ENCODE peak calls at places on chromosome 13, in five cellular contexts. E is iPS-NIHi11; X is psoas muscle; P is left lung; T is stimulated activated CD8-positive, alpha-beta memory T cell treated with anti-CD3 and anti-CD28 coated beads, Interleukin-12 subunit alpha, Interleukin-12 subunit beta, amount 100 ng/mL, for 4 hours. U is an unnamed sample.

GRCh38 chr13:112245179-112245724 is 130.9 kb upstream of the SPACA7 start:
- DNase-seq in E (no peak), X (no peak), P (no peak), T (no peak), U (no peak)

GRCh38 chr13:98910501-98910951 is 67.3 kb downstream of the DOCK9 start:
- DNase-seq in E (no peak), X (no peak), P (no peak), T (no peak), U (no peak)

GRCh38 chr13:94896238-94896637 is 183.9 kb upstream of the SOX21 start:
- DNase-seq in E (no peak), X (no peak), P (no peak), T (no peak), U (no peak)

GRCh38 chr13:110409581-110409992 is 102.5 kb downstream of the COL4A2 start:
- DNase-seq in E (no peak), X (no peak), P (no peak), T (no peak), U (no peak)

GRCh38 chr13:40130871-40131636 is 475.6 kb downstream of the COG6 start:
- DNase-seq in E (no peak), X (no peak), P (no peak), T (no peak), U (no peak)

GRCh38 chr13:112796190-112796915 is 106.5 kb downstream of the ATP11A start:
- DNase-seq in E (no peak), X (no peak), P (no peak), T (no peak), U (no peak)

GRCh38 chr13:103145476-103145875 is 79.3 kb upstream of the SLC10A2 start:
- DNase-seq in E (no peak), X (no peak), P (no peak), T (no peak), U (no peak)

GRCh38 chr13:93098972-93099371 is 127.6 kb upstream of the GPC6 start:
- DNase-seq in E (no peak), X (no peak), P (no peak), T (no peak), U (no peak)

GRCh38 chr13:73967397-73968165 is 166.6 kb downstream of the KLF12 start:
- DNase-seq in E (no peak), X (no peak), P (no peak), T (no peak), U (no peak)

GRCh38 chr13:113061796-113062425 is 43.7 kb upstream of the F7 start:
- DNase-seq in E (no peak), X (peak), P (peak), T (no peak), U (peak)

GRCh38 chr13:43268632-43269031 is 245.2 kb downstream of the DNAJC15 start:
- DNase-seq in E (no peak), X (no peak), P (no peak), T (no peak), U (no peak)

GRCh38 chr13:27605099-27605498 is 15.2 kb downstream of the LNX2 start:
- DNase-seq in E (no peak), X (no peak), P (no peak), T (no peak), U (no peak)

GRCh38 chr13:32838985-32839384 is 177.2 kb upstream of the KL start:
- DNase-seq in E (no peak), X (no peak), P (no peak), T (no peak), U (no peak)

GRCh38 chr13:79886601-79887000 is 405.6 kb downstream of the NDFIP2 start:
- DNase-seq in E (no peak), X (no peak), P (no peak), T (no peak), U (no peak)

GRCh38 chr13:34847751-34848150 is 94.3 kb upstream of the NBEA start:
- DNase-seq in E (peak), X (no peak), P (no peak), T (no peak), U (no peak)

GRCh38 chr13:80083516-80084085 is 257.3 kb downstream of the SPRY2 start:
- DNase-seq in E (no peak), X (no peak), P (no peak), T (no peak), U (no peak)

GRCh38 chr13:27170221-27170520 is 1.4 kb downstream of the USP12 start:
- DNase-seq in E (no peak), X (no peak), P (no peak), T (no peak), U (no peak)

GRCh38 chr13:77511552-77511951 is 24.0 kb upstream of the SCEL start:
- DNase-seq in E (no peak), X (no peak), P (no peak), T (no peak), U (no peak)

GRCh38 chr13:113076681-113077401 is 28.8 kb upstream of the F7 start:
- DNase-seq in E (no peak), X (peak), P (peak), T (no peak), U (peak)

GRCh38 chr13:45781553-45782326 is 69.8 kb downstream of the SIAH3 start:
- DNase-seq in E (peak), X (peak), P (no peak), T (no peak), U (peak)

GRCh38 chr13:112066624-112067004 is 335 bp upstream of the SOX1 start:
- DNase-seq in E (peak), X (peak), P (peak), T (peak), U (peak)

GRCh38 chr13:113669871-113670341 is 2.9 kb downstream of the GRK1 start:
- DNase-seq in E (no peak), X (peak), P (peak), T (no peak), U (peak)

GRCh38 chr13:36088001-36088400 is 43.2 kb downstream of the DCLK1 start:
- DNase-seq in E (no peak), X (no peak), P (no peak), T (no peak), U (no peak)

GRCh38 chr13:28199089-28199488 is 60.7 kb downstream of the PAN3 start:
- DNase-seq in E (peak), X (no peak), P (no peak), T (no peak), U (no peak)

GRCh38 chr13:21676611-21677021 is 5.7 kb downstream of the FGF9 start:
- DNase-seq in E (peak), X (no peak), P (no peak), T (no peak), U (peak)

GRCh38 chr13:68232351-68233130 is 1002.4 kb upstream of the PCDH9 start:
- DNase-seq in E (no peak), X (no peak), P (no peak), T (no peak), U (no peak)

GRCh38 chr13:45662122-45662521 is 40.0 kb upstream of the CBY2 start:
- DNase-seq in E (no peak), X (no peak), P (no peak), T (no peak), U (no peak)

GRCh38 chr13:62014299-62014698 is 598.6 kb upstream of the PCDH20 start:
- DNase-seq in E (no peak), X (no peak), P (no peak), T (no peak), U (no peak)

GRCh38 chr13:103960011-103960410 is 893.8 kb upstream of the SLC10A2 start:
- DNase-seq in E (no peak), X (no peak), P (no peak), T (no peak), U (no peak)

GRCh38 chr13:84192125-84192524 is 309.9 kb upstream of the SLITRK1 start:
- DNase-seq in E (no peak), X (no peak), P (no peak), T (no peak), U (no peak)

GRCh38 chr13:74586839-74587238 is 452.6 kb upstream of the KLF12 start:
- DNase-seq in E (no peak), X (no peak), P (no peak), T (no peak), U (no peak)

GRCh38 chr13:42497798-42498197 is 76.2 kb upstream of the TNFSF11 start:
- DNase-seq in E (no peak), X (no peak), P (no peak), T (no peak), U (no peak)

GRCh38 chr13:76886292-76887061 is at the start of gene KCTD12:
- DNase-seq in E (peak), X (peak), P (peak), T (peak), U (peak)

GRCh38 chr13:66087149-66087780 is 1142.9 kb downstream of the PCDH9 start:
- DNase-seq in E (no peak), X (no peak), P (no peak), T (no peak), U (no peak)

GRCh38 chr13:49308977-49309408 is 61.3 kb downstream of the CDADC1 start:
- DNase-seq in E (no peak), X (peak), P (peak), T (no peak), U (peak)

GRCh38 chr13:97944396-97945029 is 9.0 kb upstream of the IPO5 start:
- DNase-seq in E (no peak), X (no peak), P (no peak), T (no peak), U (no peak)

GRCh38 chr13:51717786-51718398 is 86.1 kb downstream of the DHRS12 start:
- DNase-seq in E (no peak), X (no peak), P (no peak), T (no peak), U (no peak)

GRCh38 chr13:29439601-29440381 is 155.7 kb downstream of the SLC7A1 start:
- DNase-seq in E (no peak), X (no peak), P (no peak), T (no peak), U (no peak)

GRCh38 chr13:30113983-30114491 is 193.3 kb downstream of the KATNAL1 start:
- DNase-seq in E (no peak), X (no peak), P (no peak), T (no peak), U (no peak)